ENCODE peak calls at places on chromosomes 5 and 9, in eight cellular contexts. One of them, this sample, is unnamed.

GRCh38 chr9:124696101-124696500 is 75.0 kb downstream of the NR6A1 start:
- DNase-seq in sigmoid colon: no peak
- DNase-seq in A549: no peak
- DNase-seq in K562: no peak
- DNase-seq in H1: no peak
- DNase-seq in tibial nerve: no peak
- DNase-seq in ovary: no peak
- DNase-seq in suprapubic skin: no peak
- DNase-seq in this sample: no peak

GRCh38 chr5:33563983-33564908 is 123.5 kb downstream of the TARS1 start:
- DNase-seq in H1: no peak
- DNase-seq in suprapubic skin: no peak
- DNase-seq in ovary: no peak
- DNase-seq in sigmoid colon: no peak
- DNase-seq in tibial nerve: no peak
- DNase-seq in K562: no peak
- DNase-seq in A549: no peak
- DNase-seq in this sample: no peak

GRCh38 chr9:107685901-107686300 is 196.3 kb upstream of the KLF4 start:
- DNase-seq in ovary: no peak
- DNase-seq in A549: no peak
- DNase-seq in suprapubic skin: no peak
- DNase-seq in sigmoid colon: no peak
- DNase-seq in tibial nerve: no peak
- DNase-seq in H1: no peak
- DNase-seq in K562: no peak
- DNase-seq in this sample: no peak

GRCh38 chr5:19837536-19838179 is 150.3 kb downstream of the CDH18 start:
- DNase-seq in tibial nerve: no peak
- DNase-seq in suprapubic skin: no peak
- DNase-seq in A549: no peak
- DNase-seq in ovary: no peak
- DNase-seq in H1: no peak
- DNase-seq in K562: no peak
- DNase-seq in sigmoid colon: no peak
- DNase-seq in this sample: no peak

GRCh38 chr5:168494057-168494555 is 7.8 kb downstream of the RARS1 start:
- DNase-seq in A549: no peak
- DNase-seq in H1: no peak
- DNase-seq in tibial nerve: no peak
- DNase-seq in K562: no peak
- DNase-seq in suprapubic skin: no peak
- DNase-seq in sigmoid colon: no peak
- DNase-seq in ovary: no peak
- DNase-seq in this sample: no peak

GRCh38 chr5:77851229-77852067 is 75.3 kb upstream of the TBCA start:
- DNase-seq in H1: no peak
- DNase-seq in K562: no peak
- DNase-seq in A549: no peak
- DNase-seq in suprapubic skin: no peak
- DNase-seq in ovary: peak; percentile 63
- DNase-seq in tibial nerve: no peak
- DNase-seq in sigmoid colon: no peak
- DNase-seq in this sample: no peak

GRCh38 chr9:137326436-137327060 is 24.5 kb upstream of the NRARP start:
- DNase-seq in H1: no peak
- DNase-seq in suprapubic skin: no peak
- DNase-seq in K562: no peak
- DNase-seq in sigmoid colon: no peak
- DNase-seq in A549: no peak
- DNase-seq in tibial nerve: no peak
- DNase-seq in ovary: no peak
- DNase-seq in this sample: no peak

GRCh38 chr9:105069285-105070065 is 141.5 kb upstream of the ABCA1 start:
- DNase-seq in H1: no peak
- DNase-seq in suprapubic skin: no peak
- DNase-seq in A549: no peak
- DNase-seq in tibial nerve: no peak
- DNase-seq in ovary: no peak
- DNase-seq in K562: no peak
- DNase-seq in sigmoid colon: no peak
- DNase-seq in this sample: no peak

GRCh38 chr9:128244443-128245226 is 31.2 kb downstream of the GOLGA2 start:
- DNase-seq in A549: no peak
- DNase-seq in suprapubic skin: peak; percentile 94
- DNase-seq in tibial nerve: peak; percentile 83
- DNase-seq in sigmoid colon: peak; percentile 95
- DNase-seq in H1: no peak
- DNase-seq in K562: peak; percentile 76
- DNase-seq in ovary: peak; percentile 79
- DNase-seq in this sample: peak; percentile 49

GRCh38 chr5:176734756-176735342 is 75.5 kb upstream of the UNC5A start:
- DNase-seq in suprapubic skin: peak; percentile 15
- DNase-seq in H1: no peak
- DNase-seq in sigmoid colon: peak; percentile 52
- DNase-seq in tibial nerve: no peak
- DNase-seq in ovary: peak; percentile 1
- DNase-seq in K562: no peak
- DNase-seq in A549: no peak
- DNase-seq in this sample: no peak

GRCh38 chr9:69949396-69949795 is 94.3 kb upstream of the MAMDC2 start:
- DNase-seq in A549: no peak
- DNase-seq in H1: no peak
- DNase-seq in K562: no peak
- DNase-seq in tibial nerve: no peak
- DNase-seq in ovary: no peak
- DNase-seq in suprapubic skin: no peak
- DNase-seq in sigmoid colon: no peak
- DNase-seq in this sample: no peak

GRCh38 chr5:51881901-51882300 is 498.7 kb downstream of the ISL1 start:
- DNase-seq in tibial nerve: no peak
- DNase-seq in ovary: no peak
- DNase-seq in A549: no peak
- DNase-seq in K562: no peak
- DNase-seq in sigmoid colon: no peak
- DNase-seq in suprapubic skin: no peak
- DNase-seq in H1: peak; percentile 43
- DNase-seq in this sample: no peak

GRCh38 chr5:138639326-138639725 is 64.1 kb upstream of the HSPA9 start:
- DNase-seq in H1: no peak
- DNase-seq in ovary: no peak
- DNase-seq in sigmoid colon: no peak
- DNase-seq in A549: no peak
- DNase-seq in K562: no peak
- DNase-seq in tibial nerve: no peak
- DNase-seq in suprapubic skin: no peak
- DNase-seq in this sample: no peak

GRCh38 chr5:135511858-135512257 is 23.9 kb downstream of the NEUROG1 start:
- DNase-seq in suprapubic skin: no peak
- DNase-seq in H1: no peak
- DNase-seq in tibial nerve: no peak
- DNase-seq in A549: no peak
- DNase-seq in ovary: no peak
- DNase-seq in sigmoid colon: no peak
- DNase-seq in K562: no peak
- DNase-seq in this sample: no peak

GRCh38 chr9:92770005-92770995 is 5.7 kb upstream of the BICD2 start:
- DNase-seq in ovary: no peak
- DNase-seq in H1: no peak
- DNase-seq in suprapubic skin: no peak
- DNase-seq in K562: peak; percentile 67
- DNase-seq in A549: no peak
- DNase-seq in tibial nerve: no peak
- DNase-seq in sigmoid colon: no peak
- DNase-seq in this sample: no peak

GRCh38 chr9:87497080-87497603 is 525 bp upstream of the DAPK1 start:
- DNase-seq in ovary: no peak
- DNase-seq in H1: no peak
- DNase-seq in sigmoid colon: no peak
- DNase-seq in K562: no peak
- DNase-seq in A549: no peak
- DNase-seq in suprapubic skin: no peak
- DNase-seq in tibial nerve: no peak
- DNase-seq in this sample: no peak

GRCh38 chr5:82396871-82397514 is 118.8 kb upstream of the RPS23 start:
- DNase-seq in ovary: peak; percentile 59
- DNase-seq in H1: no peak
- DNase-seq in sigmoid colon: peak; percentile 90
- DNase-seq in A549: peak; percentile 23
- DNase-seq in tibial nerve: peak; percentile 67
- DNase-seq in K562: peak; percentile 51
- DNase-seq in suprapubic skin: no peak
- DNase-seq in this sample: peak; percentile 53

GRCh38 chr5:74575741-74576538 is 64.6 kb downstream of the ENC1 start:
- DNase-seq in A549: peak; percentile 25
- DNase-seq in H1: no peak
- DNase-seq in sigmoid colon: no peak
- DNase-seq in suprapubic skin: no peak
- DNase-seq in tibial nerve: no peak
- DNase-seq in ovary: no peak
- DNase-seq in K562: no peak
- DNase-seq in this sample: no peak

GRCh38 chr5:148412124-148412523 is 28.4 kb downstream of the FBXO38 start:
- DNase-seq in suprapubic skin: no peak
- DNase-seq in tibial nerve: no peak
- DNase-seq in H1: no peak
- DNase-seq in K562: no peak
- DNase-seq in A549: no peak
- DNase-seq in sigmoid colon: no peak
- DNase-seq in ovary: no peak
- DNase-seq in this sample: no peak

GRCh38 chr9:71683598-71684235 is 84.6 kb downstream of the CEMIP2 start:
- DNase-seq in tibial nerve: no peak
- DNase-seq in A549: no peak
- DNase-seq in sigmoid colon: no peak
- DNase-seq in H1: peak; percentile 51
- DNase-seq in K562: no peak
- DNase-seq in ovary: peak; percentile 51
- DNase-seq in suprapubic skin: no peak
- DNase-seq in this sample: no peak

GRCh38 chr5:160441352-160441781 is 19.7 kb downstream of the PTTG1 start:
- DNase-seq in K562: no peak
- DNase-seq in A549: no peak
- DNase-seq in tibial nerve: no peak
- DNase-seq in sigmoid colon: no peak
- DNase-seq in H1: no peak
- DNase-seq in suprapubic skin: no peak
- DNase-seq in ovary: no peak
- DNase-seq in this sample: no peak

GRCh38 chr5:160442824-160443431 is 21.3 kb downstream of the PTTG1 start:
- DNase-seq in H1: no peak
- DNase-seq in tibial nerve: no peak
- DNase-seq in ovary: no peak
- DNase-seq in sigmoid colon: no peak
- DNase-seq in suprapubic skin: no peak
- DNase-seq in A549: no peak
- DNase-seq in K562: no peak
- DNase-seq in this sample: peak; percentile 33

GRCh38 chr5:160436017-160436416 is 14.4 kb downstream of the PTTG1 start:
- DNase-seq in sigmoid colon: no peak
- DNase-seq in ovary: no peak
- DNase-seq in A549: no peak
- DNase-seq in H1: no peak
- DNase-seq in suprapubic skin: no peak
- DNase-seq in tibial nerve: no peak
- DNase-seq in K562: peak; percentile 32
- DNase-seq in this sample: no peak

GRCh38 chr5:160438316-160439204 is 16.9 kb downstream of the PTTG1 start:
- DNase-seq in K562: peak; percentile 58
- DNase-seq in suprapubic skin: no peak
- DNase-seq in ovary: no peak
- DNase-seq in H1: peak; percentile 25
- DNase-seq in A549: peak; percentile 75
- DNase-seq in sigmoid colon: no peak
- DNase-seq in tibial nerve: no peak
- DNase-seq in this sample: peak; percentile 52

GRCh38 chr5:160439205-160439600 is 17.5 kb downstream of the PTTG1 start:
- DNase-seq in ovary: peak; percentile 86
- DNase-seq in tibial nerve: peak; percentile 79
- DNase-seq in A549: peak; percentile 91
- DNase-seq in K562: peak; percentile 86
- DNase-seq in sigmoid colon: peak; percentile 91
- DNase-seq in suprapubic skin: peak; percentile 92
- DNase-seq in H1: peak; percentile 83
- DNase-seq in this sample: peak; percentile 90
- H3K4me3 ChIP-seq in ovary: peak overlapping the region; percentile 33
- H3K4me3 ChIP-seq in tibial nerve: peak overlapping the region; percentile 22
- H3K4me3 ChIP-seq in A549: peak overlapping the region; percentile 39
- H3K4me3 ChIP-seq in K562: peak overlapping the region; percentile 33
- H3K4me3 ChIP-seq in sigmoid colon: peak overlapping the region; percentile 45
- H3K4me3 ChIP-seq in suprapubic skin: peak overlapping the region; percentile 45
- H3K4me3 ChIP-seq in H1: peak overlapping the region; percentile 8
- H3K4me3 ChIP-seq in this sample: peak overlapping the region; percentile 48

GRCh38 chr5:127002390-127002789 is 28.0 kb downstream of the MARCHF3 start:
- DNase-seq in K562: no peak
- DNase-seq in ovary: no peak
- DNase-seq in suprapubic skin: no peak
- DNase-seq in A549: no peak
- DNase-seq in H1: no peak
- DNase-seq in sigmoid colon: no peak
- DNase-seq in tibial nerve: no peak
- DNase-seq in this sample: no peak
- TF ChIP-seq EP300 in K562: no peak
- TF ChIP-seq EP300 in ovary: no peak
- TF ChIP-seq EP300 in suprapubic skin: no peak
- TF ChIP-seq EP300 in A549: no peak
- TF ChIP-seq EP300 in H1: no peak
- TF ChIP-seq EP300 in sigmoid colon: no peak
- TF ChIP-seq EP300 in tibial nerve: no peak
- TF ChIP-seq EP300 in this sample: no peak

DNA sequence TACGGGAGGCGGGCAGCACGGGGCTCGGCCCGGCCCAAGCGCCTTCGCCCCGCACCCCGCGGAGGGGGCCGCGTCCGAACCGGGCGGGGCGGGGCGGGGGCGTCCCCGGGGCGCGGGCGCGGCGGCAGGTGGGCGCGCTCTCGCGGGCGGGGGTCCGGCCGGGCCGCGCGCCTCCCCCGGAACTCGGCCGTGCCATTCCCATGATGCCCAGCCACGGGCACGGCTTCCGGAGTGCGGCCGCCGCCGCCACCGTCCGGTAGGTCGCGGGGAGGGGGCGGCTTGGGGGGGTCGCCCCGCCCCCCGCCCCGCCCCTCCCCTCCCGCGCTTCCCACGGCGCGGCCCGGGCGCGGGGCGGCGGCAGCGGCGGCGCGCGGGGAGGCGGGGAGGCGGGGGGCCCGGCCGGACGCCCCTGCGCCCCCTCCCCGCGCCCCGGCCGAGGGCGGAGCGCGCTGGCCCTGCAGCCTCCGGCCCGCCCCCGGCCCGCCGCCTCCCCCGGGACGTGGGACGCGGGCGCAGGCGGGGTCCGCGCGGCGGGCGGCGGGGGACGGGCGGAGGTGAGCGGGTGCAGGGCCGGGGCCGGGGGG is at the start of gene PPP1R26:
- DNase-seq in K562: peak; percentile 55
- DNase-seq in H1: no peak
- DNase-seq in suprapubic skin: no peak
- DNase-seq in ovary: no peak
- DNase-seq in sigmoid colon: no peak
- DNase-seq in A549: no peak
- DNase-seq in tibial nerve: no peak
- DNase-seq in this sample: peak; percentile 48
- H3K4me3 ChIP-seq in K562: peak within 1 kb of the TSS; percentile 68
- H3K4me3 ChIP-seq in H1: peak within 1 kb of the TSS; percentile 81
- H3K4me3 ChIP-seq in suprapubic skin: peak within 1 kb of the TSS; percentile 83
- H3K4me3 ChIP-seq in ovary: peak within 1 kb of the TSS; percentile 48
- H3K4me3 ChIP-seq in sigmoid colon: peak within 1 kb of the TSS; percentile 86
- H3K4me3 ChIP-seq in A549: peak within 1 kb of the TSS; percentile 84
- H3K4me3 ChIP-seq in tibial nerve: peak within 1 kb of the TSS; percentile 54
- H3K4me3 ChIP-seq in this sample: peak within 1 kb of the TSS; percentile 88

GRCh38 chr5:127746756-127747155 is 43.6 kb downstream of the CCDC192 start:
- DNase-seq in H1: no peak
- DNase-seq in tibial nerve: no peak
- DNase-seq in sigmoid colon: no peak
- DNase-seq in K562: peak; percentile 21
- DNase-seq in ovary: no peak
- DNase-seq in suprapubic skin: no peak
- DNase-seq in A549: peak; percentile 33
- DNase-seq in this sample: no peak
- TF ChIP-seq EP300 in H1: no peak
- TF ChIP-seq EP300 in tibial nerve: no peak
- TF ChIP-seq EP300 in sigmoid colon: no peak
- TF ChIP-seq EP300 in K562: no peak
- TF ChIP-seq EP300 in ovary: no peak
- TF ChIP-seq EP300 in suprapubic skin: no peak
- TF ChIP-seq EP300 in A549: no peak
- TF ChIP-seq EP300 in this sample: no peak

This sample was measured in stomach.